ENCODE peak calls at places on chromosomes 6 and 20, in six cellular contexts. One of them, this sample, is unnamed.

GRCh38 chr6:146200136-146200708 is 171.4 kb downstream of the GRM1 start:
- DNase-seq in body of pancreas: no peak
- DNase-seq in heart right ventricle: no peak
- DNase-seq in pancreas: no peak
- DNase-seq in PC-3: no peak
- DNase-seq in Panc1: no peak
- DNase-seq in this sample: no peak

GRCh38 chr20:61253640-61254511 is 1.8 kb downstream of the CDH4 start:
- DNase-seq in heart right ventricle: no peak
- DNase-seq in body of pancreas: no peak
- DNase-seq in Panc1: no peak
- DNase-seq in PC-3: no peak
- DNase-seq in pancreas: no peak
- DNase-seq in this sample: no peak

GRCh38 chr6:92888316-92888715 is 531.0 kb downstream of the EPHA7 start:
- DNase-seq in heart right ventricle: no peak
- DNase-seq in Panc1: no peak
- DNase-seq in pancreas: no peak
- DNase-seq in body of pancreas: no peak
- DNase-seq in PC-3: no peak
- DNase-seq in this sample: no peak

GRCh38 chr20:24977336-24977735 is 15.2 kb downstream of the APMAP start:
- DNase-seq in heart right ventricle: no peak
- DNase-seq in Panc1: no peak
- DNase-seq in body of pancreas: no peak
- DNase-seq in PC-3: no peak
- DNase-seq in pancreas: no peak
- DNase-seq in this sample: no peak

GRCh38 chr6:127176175-127176574 is 57.7 kb downstream of the RSPO3 start:
- DNase-seq in Panc1: no peak
- DNase-seq in heart right ventricle: no peak
- DNase-seq in PC-3: no peak
- DNase-seq in pancreas: no peak
- DNase-seq in body of pancreas: no peak
- DNase-seq in this sample: no peak

GRCh38 chr6:25320459-25320858 is 41.3 kb downstream of the CARMIL1 start:
- DNase-seq in pancreas: no peak
- DNase-seq in body of pancreas: no peak
- DNase-seq in Panc1: no peak
- DNase-seq in heart right ventricle: no peak
- DNase-seq in PC-3: no peak
- DNase-seq in this sample: no peak

GRCh38 chr6:41780623-41781301 is at the start of gene PRICKLE4:
- DNase-seq in body of pancreas: peak
- DNase-seq in Panc1: no peak
- DNase-seq in heart right ventricle: peak
- DNase-seq in pancreas: peak
- DNase-seq in PC-3: peak
- DNase-seq in this sample: peak

GRCh38 chr6:3227363-3228045 is at the start of gene TUBB2B:
- DNase-seq in body of pancreas: no peak
- DNase-seq in PC-3: no peak
- DNase-seq in Panc1: no peak
- DNase-seq in pancreas: peak
- DNase-seq in heart right ventricle: peak
- DNase-seq in this sample: peak

GRCh38 chr20:42749548-42749947 is 440.2 kb downstream of the PTPRT start:
- DNase-seq in Panc1: no peak
- DNase-seq in body of pancreas: no peak
- DNase-seq in PC-3: no peak
- DNase-seq in pancreas: no peak
- DNase-seq in heart right ventricle: no peak
- DNase-seq in this sample: no peak

GRCh38 chr6:154890874-154891273 is 104.2 kb upstream of the TIAM2 start:
- DNase-seq in heart right ventricle: no peak
- DNase-seq in PC-3: no peak
- DNase-seq in pancreas: no peak
- DNase-seq in body of pancreas: no peak
- DNase-seq in Panc1: no peak
- DNase-seq in this sample: no peak

GRCh38 chr20:63522981-63523611 is 2.5 kb downstream of the PPDPF start:
- DNase-seq in pancreas: no peak
- DNase-seq in PC-3: no peak
- DNase-seq in heart right ventricle: peak
- DNase-seq in Panc1: no peak
- DNase-seq in body of pancreas: no peak
- DNase-seq in this sample: peak

GRCh38 chr6:115643762-115644161 is 416.9 kb downstream of the FRK start:
- DNase-seq in pancreas: no peak
- DNase-seq in body of pancreas: no peak
- DNase-seq in Panc1: no peak
- DNase-seq in heart right ventricle: no peak
- DNase-seq in PC-3: peak
- DNase-seq in this sample: no peak

GRCh38 chr20:57212890-57213276 is 53.6 kb downstream of the BMP7 start:
- DNase-seq in heart right ventricle: no peak
- DNase-seq in PC-3: no peak
- DNase-seq in pancreas: no peak
- DNase-seq in Panc1: no peak
- DNase-seq in body of pancreas: no peak
- DNase-seq in this sample: no peak

GRCh38 chr6:157877573-157878011 is 54.5 kb downstream of the SNX9 start:
- DNase-seq in heart right ventricle: no peak
- DNase-seq in pancreas: no peak
- DNase-seq in Panc1: no peak
- DNase-seq in PC-3: no peak
- DNase-seq in body of pancreas: no peak
- DNase-seq in this sample: no peak

GRCh38 chr20:35312348-35312747 is 20.1 kb upstream of the FAM83C start:
- DNase-seq in heart right ventricle: no peak
- DNase-seq in Panc1: peak
- DNase-seq in PC-3: peak
- DNase-seq in pancreas: no peak
- DNase-seq in body of pancreas: no peak
- DNase-seq in this sample: no peak

GRCh38 chr6:21003780-21004541 is 469.7 kb downstream of the CDKAL1 start:
- DNase-seq in heart right ventricle: no peak
- DNase-seq in pancreas: no peak
- DNase-seq in Panc1: no peak
- DNase-seq in PC-3: peak
- DNase-seq in body of pancreas: peak
- DNase-seq in this sample: no peak

GRCh38 chr20:18154342-18154741 is 16.7 kb downstream of the KAT14 start:
- DNase-seq in PC-3: no peak
- DNase-seq in heart right ventricle: no peak
- DNase-seq in body of pancreas: no peak
- DNase-seq in Panc1: no peak
- DNase-seq in pancreas: no peak
- DNase-seq in this sample: no peak

GRCh38 chr6:44016131-44016870 is 111.0 kb downstream of the MRPL14 start:
- DNase-seq in Panc1: no peak
- DNase-seq in pancreas: no peak
- DNase-seq in PC-3: no peak
- DNase-seq in body of pancreas: no peak
- DNase-seq in heart right ventricle: no peak
- DNase-seq in this sample: no peak

GRCh38 chr6:113894712-113895674 is 37.8 kb downstream of the MARCKS start:
- DNase-seq in heart right ventricle: no peak
- DNase-seq in pancreas: no peak
- DNase-seq in Panc1: no peak
- DNase-seq in PC-3: no peak
- DNase-seq in body of pancreas: no peak
- DNase-seq in this sample: no peak

GRCh38 chr6:39610229-39610628 is 115.0 kb downstream of the KIF6 start:
- DNase-seq in heart right ventricle: no peak
- DNase-seq in Panc1: no peak
- DNase-seq in pancreas: no peak
- DNase-seq in PC-3: no peak
- DNase-seq in body of pancreas: no peak
- DNase-seq in this sample: no peak

GRCh38 chr6:5067305-5067704 is 17.8 kb upstream of the PPP1R3G start:
- DNase-seq in Panc1: no peak
- DNase-seq in body of pancreas: no peak
- DNase-seq in heart right ventricle: no peak
- DNase-seq in pancreas: no peak
- DNase-seq in PC-3: no peak
- DNase-seq in this sample: no peak

GRCh38 chr20:22315771-22316170 is 268.6 kb downstream of the FOXA2 start:
- DNase-seq in body of pancreas: no peak
- DNase-seq in pancreas: no peak
- DNase-seq in heart right ventricle: no peak
- DNase-seq in PC-3: no peak
- DNase-seq in Panc1: no peak
- DNase-seq in this sample: no peak

GRCh38 chr20:22308934-22309333 is 275.4 kb downstream of the FOXA2 start:
- DNase-seq in heart right ventricle: no peak
- DNase-seq in pancreas: no peak
- DNase-seq in Panc1: no peak
- DNase-seq in PC-3: no peak
- DNase-seq in body of pancreas: no peak
- DNase-seq in this sample: no peak

DNA sequence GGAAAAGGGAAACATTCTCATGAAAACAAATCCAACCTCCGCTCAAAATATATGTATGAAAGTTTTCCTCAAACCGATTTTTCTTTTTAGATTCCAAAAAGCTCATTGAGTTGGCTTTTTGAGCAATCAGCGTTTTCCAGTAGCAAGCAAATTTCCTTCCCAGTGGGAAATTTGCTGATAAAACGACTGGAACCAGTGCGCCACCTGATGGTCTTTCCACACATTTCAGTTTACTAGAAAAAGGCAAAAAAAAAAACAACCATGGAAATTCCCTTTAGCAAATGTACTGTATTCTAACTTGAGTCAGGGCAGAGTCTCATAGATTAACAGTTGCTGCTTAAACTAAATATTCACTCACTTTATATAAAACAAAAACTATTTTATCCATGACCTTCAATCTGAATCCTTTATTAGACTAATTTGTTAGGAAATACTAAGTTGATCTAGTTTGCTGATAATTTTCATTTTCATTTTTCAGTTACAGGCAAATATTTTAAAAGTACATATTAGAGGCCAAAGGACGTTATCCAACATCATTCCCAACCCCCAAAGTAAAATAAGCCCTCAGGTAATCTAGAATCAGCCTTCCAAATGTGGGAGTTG is 271.5 kb downstream of the FOXA2 start:
- DNase-seq in pancreas: no peak
- DNase-seq in heart right ventricle: no peak
- DNase-seq in Panc1: peak
- DNase-seq in body of pancreas: peak
- DNase-seq in PC-3: peak
- DNase-seq in this sample: no peak
- TF ChIP-seq CTCF in pancreas: peak
- TF ChIP-seq CTCF in heart right ventricle: peak
- TF ChIP-seq CTCF in Panc1: peak
- TF ChIP-seq CTCF in body of pancreas: peak
- TF ChIP-seq CTCF in PC-3: peak
- TF ChIP-seq CTCF in this sample: peak

GRCh38 chr20:402898-403581 is 5.1 kb upstream of the RBCK1 start:
- DNase-seq in Panc1: no peak
- DNase-seq in body of pancreas: no peak
- DNase-seq in heart right ventricle: no peak
- DNase-seq in pancreas: no peak
- DNase-seq in PC-3: no peak
- DNase-seq in this sample: no peak

GRCh38 chr20:403582-403957 is 4.5 kb upstream of the RBCK1 start:
- DNase-seq in Panc1: no peak
- DNase-seq in pancreas: no peak
- DNase-seq in PC-3: no peak
- DNase-seq in body of pancreas: no peak
- DNase-seq in heart right ventricle: no peak
- DNase-seq in this sample: no peak

GRCh38 chr20:400451-401275 is 7.4 kb upstream of the RBCK1 start:
- DNase-seq in pancreas: no peak
- DNase-seq in heart right ventricle: no peak
- DNase-seq in body of pancreas: no peak
- DNase-seq in Panc1: no peak
- DNase-seq in PC-3: no peak
- DNase-seq in this sample: no peak

GRCh38 chr20:402496-402885 is 5.6 kb upstream of the RBCK1 start:
- DNase-seq in pancreas: no peak
- DNase-seq in body of pancreas: no peak
- DNase-seq in heart right ventricle: no peak
- DNase-seq in Panc1: no peak
- DNase-seq in PC-3: no peak
- DNase-seq in this sample: no peak

GRCh38 chr20:401682-402495 is 6.2 kb upstream of the RBCK1 start:
- DNase-seq in heart right ventricle: no peak
- DNase-seq in body of pancreas: no peak
- DNase-seq in pancreas: no peak
- DNase-seq in Panc1: peak
- DNase-seq in PC-3: peak
- DNase-seq in this sample: no peak
- H3K27ac ChIP-seq in heart right ventricle: no peak
- H3K27ac ChIP-seq in body of pancreas: no peak
- H3K27ac ChIP-seq in pancreas: no peak
- H3K27ac ChIP-seq in Panc1: peak
- H3K27ac ChIP-seq in PC-3: peak
- H3K27ac ChIP-seq in this sample: no peak

DNA sequence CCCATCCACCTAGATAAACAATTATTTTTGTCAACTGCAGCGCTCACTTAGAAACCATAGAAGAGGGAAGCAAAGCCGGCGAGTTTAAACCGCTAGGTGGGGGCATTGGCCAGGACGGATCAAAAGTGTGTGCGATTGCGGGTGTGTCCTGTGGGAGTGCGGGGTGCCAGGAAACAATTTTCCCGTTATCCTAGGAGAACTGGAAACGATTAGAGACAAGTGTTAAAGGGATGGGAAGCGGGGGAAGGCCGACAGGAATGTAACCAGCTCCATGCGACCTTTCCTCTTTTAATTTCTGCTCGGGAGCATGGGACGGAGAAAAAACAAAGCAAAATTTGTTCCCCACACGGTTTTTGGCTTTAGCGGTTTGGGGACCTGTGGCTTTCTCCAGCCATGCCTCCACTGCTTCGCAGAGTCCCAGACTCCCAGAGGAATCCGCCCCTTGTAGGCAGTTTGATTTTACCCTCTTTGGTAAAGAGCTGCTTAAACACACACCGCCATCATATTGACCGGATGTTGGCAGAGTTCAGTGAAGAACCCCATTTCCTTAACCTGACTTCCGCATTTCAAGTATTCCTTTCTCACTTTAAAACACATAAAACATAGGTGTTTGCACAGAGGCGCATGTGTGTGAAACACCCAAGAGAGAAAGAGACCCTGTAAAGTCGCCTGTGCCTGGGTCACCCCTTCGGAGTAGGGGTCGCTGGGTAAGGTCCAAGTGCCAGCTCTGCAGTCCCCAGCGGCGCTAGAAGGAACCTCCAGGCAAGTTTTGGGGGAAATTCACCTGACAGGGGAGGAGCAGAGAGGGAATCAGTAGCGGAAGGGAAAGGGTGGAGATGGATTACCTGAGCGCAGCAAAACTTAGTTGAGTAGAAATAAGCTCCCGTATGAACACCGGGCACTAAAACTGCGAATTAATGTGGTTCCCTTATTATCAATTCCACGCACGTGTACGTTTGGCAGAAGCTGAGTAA is 3.1 kb upstream of the HTR1B start:
- DNase-seq in heart right ventricle: no peak
- DNase-seq in PC-3: peak
- DNase-seq in Panc1: no peak
- DNase-seq in pancreas: peak
- DNase-seq in body of pancreas: peak
- DNase-seq in this sample: peak
- H3K4me3 ChIP-seq in heart right ventricle: peak
- H3K4me3 ChIP-seq in PC-3: peak
- H3K4me3 ChIP-seq in Panc1: peak
- H3K4me3 ChIP-seq in pancreas: peak
- H3K4me3 ChIP-seq in body of pancreas: no peak
- H3K4me3 ChIP-seq in this sample: peak

GRCh38 chr20:6048391-6048790 is 5.5 kb downstream of the LRRN4 start:
- DNase-seq in heart right ventricle: no peak
- DNase-seq in pancreas: no peak
- DNase-seq in Panc1: no peak
- DNase-seq in body of pancreas: no peak
- DNase-seq in PC-3: no peak
- DNase-seq in this sample: no peak
- TF ChIP-seq CTCF in heart right ventricle: no peak
- TF ChIP-seq CTCF in pancreas: no peak
- TF ChIP-seq CTCF in Panc1: no peak
- TF ChIP-seq CTCF in body of pancreas: no peak
- TF ChIP-seq CTCF in PC-3: no peak
- TF ChIP-seq CTCF in this sample: no peak